ENCODE peak calls at places on chromosomes 5 and 9, in five cellular contexts. One of them, this sample, is unnamed.
A peak's percentile ranks its signal among the peaks of the same experiment; 100 is the strongest.

GRCh38 chr5:128349044-128349629 is 188.9 kb downstream of the FBN2 start:
- DNase-seq in fibroblast of lung: peak; percentile 31
- DNase-seq in stimulated activated CD4-positive, alpha-beta T cell treated with anti-CD3 and anti-CD28 coated beads, Interleukin-2, amount 100 ng/mL, for 24 hours: no peak
- DNase-seq in activated CD8-positive, alpha-beta memory T cell treated with anti-CD3 and anti-CD28 coated beads, Interleukin-2, amount 10 ng/mL, durations not matched to agents 7 days and 5 days: no peak
- DNase-seq in Right ventricle myocardium superior: no peak
- DNase-seq in this sample: no peak

GRCh38 chr5:59346987-59347386 is 546.5 kb downstream of the PDE4D start:
- DNase-seq in stimulated activated CD4-positive, alpha-beta T cell treated with anti-CD3 and anti-CD28 coated beads, Interleukin-2, amount 100 ng/mL, for 24 hours: no peak
- DNase-seq in activated CD8-positive, alpha-beta memory T cell treated with anti-CD3 and anti-CD28 coated beads, Interleukin-2, amount 10 ng/mL, durations not matched to agents 7 days and 5 days: no peak
- DNase-seq in Right ventricle myocardium superior: no peak
- DNase-seq in fibroblast of lung: peak; percentile 53
- DNase-seq in this sample: no peak

GRCh38 chr9:82208741-82209450 is 220.3 kb downstream of the SPATA31D1 start:
- DNase-seq in stimulated activated CD4-positive, alpha-beta T cell treated with anti-CD3 and anti-CD28 coated beads, Interleukin-2, amount 100 ng/mL, for 24 hours: no peak
- DNase-seq in activated CD8-positive, alpha-beta memory T cell treated with anti-CD3 and anti-CD28 coated beads, Interleukin-2, amount 10 ng/mL, durations not matched to agents 7 days and 5 days: no peak
- DNase-seq in Right ventricle myocardium superior: no peak
- DNase-seq in fibroblast of lung: peak; percentile 25
- DNase-seq in this sample: no peak

GRCh38 chr9:96566401-96567202 is 53.0 kb downstream of the CDC14B start:
- DNase-seq in Right ventricle myocardium superior: peak; percentile 88
- DNase-seq in stimulated activated CD4-positive, alpha-beta T cell treated with anti-CD3 and anti-CD28 coated beads, Interleukin-2, amount 100 ng/mL, for 24 hours: peak; percentile 78
- DNase-seq in fibroblast of lung: peak; percentile 43
- DNase-seq in activated CD8-positive, alpha-beta memory T cell treated with anti-CD3 and anti-CD28 coated beads, Interleukin-2, amount 10 ng/mL, durations not matched to agents 7 days and 5 days: peak; percentile 85
- DNase-seq in this sample: peak; percentile 73

GRCh38 chr5:132009706-132010405 is 1.6 kb downstream of the ACSL6 start:
- DNase-seq in Right ventricle myocardium superior: no peak
- DNase-seq in activated CD8-positive, alpha-beta memory T cell treated with anti-CD3 and anti-CD28 coated beads, Interleukin-2, amount 10 ng/mL, durations not matched to agents 7 days and 5 days: peak; percentile 40
- DNase-seq in fibroblast of lung: no peak
- DNase-seq in stimulated activated CD4-positive, alpha-beta T cell treated with anti-CD3 and anti-CD28 coated beads, Interleukin-2, amount 100 ng/mL, for 24 hours: no peak
- DNase-seq in this sample: no peak

GRCh38 chr5:18216016-18216415 is 581.8 kb downstream of the TAF11L14 start:
- DNase-seq in Right ventricle myocardium superior: no peak
- DNase-seq in stimulated activated CD4-positive, alpha-beta T cell treated with anti-CD3 and anti-CD28 coated beads, Interleukin-2, amount 100 ng/mL, for 24 hours: no peak
- DNase-seq in fibroblast of lung: no peak
- DNase-seq in activated CD8-positive, alpha-beta memory T cell treated with anti-CD3 and anti-CD28 coated beads, Interleukin-2, amount 10 ng/mL, durations not matched to agents 7 days and 5 days: no peak
- DNase-seq in this sample: no peak

GRCh38 chr5:79924936-79925893 is 65.8 kb downstream of the MTX3 start:
- DNase-seq in activated CD8-positive, alpha-beta memory T cell treated with anti-CD3 and anti-CD28 coated beads, Interleukin-2, amount 10 ng/mL, durations not matched to agents 7 days and 5 days: peak; percentile 54
- DNase-seq in fibroblast of lung: no peak
- DNase-seq in stimulated activated CD4-positive, alpha-beta T cell treated with anti-CD3 and anti-CD28 coated beads, Interleukin-2, amount 100 ng/mL, for 24 hours: no peak
- DNase-seq in Right ventricle myocardium superior: no peak
- DNase-seq in this sample: no peak

GRCh38 chr5:53037141-53037859 is 48.1 kb downstream of the ITGA2 start:
- DNase-seq in stimulated activated CD4-positive, alpha-beta T cell treated with anti-CD3 and anti-CD28 coated beads, Interleukin-2, amount 100 ng/mL, for 24 hours: no peak
- DNase-seq in fibroblast of lung: peak; percentile 84
- DNase-seq in Right ventricle myocardium superior: no peak
- DNase-seq in activated CD8-positive, alpha-beta memory T cell treated with anti-CD3 and anti-CD28 coated beads, Interleukin-2, amount 10 ng/mL, durations not matched to agents 7 days and 5 days: no peak
- DNase-seq in this sample: no peak

GRCh38 chr9:105413486-105414068 is 34.3 kb upstream of the FSD1L start:
- DNase-seq in stimulated activated CD4-positive, alpha-beta T cell treated with anti-CD3 and anti-CD28 coated beads, Interleukin-2, amount 100 ng/mL, for 24 hours: no peak
- DNase-seq in fibroblast of lung: peak; percentile 31
- DNase-seq in activated CD8-positive, alpha-beta memory T cell treated with anti-CD3 and anti-CD28 coated beads, Interleukin-2, amount 10 ng/mL, durations not matched to agents 7 days and 5 days: no peak
- DNase-seq in Right ventricle myocardium superior: no peak
- DNase-seq in this sample: no peak

GRCh38 chr5:135718151-135718550 is 116.3 kb upstream of the SLC25A48 start:
- DNase-seq in stimulated activated CD4-positive, alpha-beta T cell treated with anti-CD3 and anti-CD28 coated beads, Interleukin-2, amount 100 ng/mL, for 24 hours: no peak
- DNase-seq in fibroblast of lung: peak; percentile 50
- DNase-seq in activated CD8-positive, alpha-beta memory T cell treated with anti-CD3 and anti-CD28 coated beads, Interleukin-2, amount 10 ng/mL, durations not matched to agents 7 days and 5 days: no peak
- DNase-seq in Right ventricle myocardium superior: no peak
- DNase-seq in this sample: no peak

GRCh38 chr5:105101597-105101996 is 1539.0 kb upstream of the NUDT12 start:
- DNase-seq in Right ventricle myocardium superior: no peak
- DNase-seq in fibroblast of lung: peak; percentile 30
- DNase-seq in activated CD8-positive, alpha-beta memory T cell treated with anti-CD3 and anti-CD28 coated beads, Interleukin-2, amount 10 ng/mL, durations not matched to agents 7 days and 5 days: no peak
- DNase-seq in stimulated activated CD4-positive, alpha-beta T cell treated with anti-CD3 and anti-CD28 coated beads, Interleukin-2, amount 100 ng/mL, for 24 hours: no peak
- DNase-seq in this sample: no peak

GRCh38 chr5:76204713-76205112 is 121.5 kb downstream of the SV2C start:
- DNase-seq in stimulated activated CD4-positive, alpha-beta T cell treated with anti-CD3 and anti-CD28 coated beads, Interleukin-2, amount 100 ng/mL, for 24 hours: no peak
- DNase-seq in Right ventricle myocardium superior: no peak
- DNase-seq in fibroblast of lung: no peak
- DNase-seq in activated CD8-positive, alpha-beta memory T cell treated with anti-CD3 and anti-CD28 coated beads, Interleukin-2, amount 10 ng/mL, durations not matched to agents 7 days and 5 days: no peak
- DNase-seq in this sample: no peak

GRCh38 chr5:31815394-31815793 is 176.5 kb downstream of the PDZD2 start:
- DNase-seq in stimulated activated CD4-positive, alpha-beta T cell treated with anti-CD3 and anti-CD28 coated beads, Interleukin-2, amount 100 ng/mL, for 24 hours: no peak
- DNase-seq in Right ventricle myocardium superior: no peak
- DNase-seq in fibroblast of lung: no peak
- DNase-seq in activated CD8-positive, alpha-beta memory T cell treated with anti-CD3 and anti-CD28 coated beads, Interleukin-2, amount 10 ng/mL, durations not matched to agents 7 days and 5 days: no peak
- DNase-seq in this sample: no peak

GRCh38 chr5:74626386-74627222 is 13.9 kb downstream of the ENC1 start:
- DNase-seq in Right ventricle myocardium superior: no peak
- DNase-seq in stimulated activated CD4-positive, alpha-beta T cell treated with anti-CD3 and anti-CD28 coated beads, Interleukin-2, amount 100 ng/mL, for 24 hours: no peak
- DNase-seq in activated CD8-positive, alpha-beta memory T cell treated with anti-CD3 and anti-CD28 coated beads, Interleukin-2, amount 10 ng/mL, durations not matched to agents 7 days and 5 days: no peak
- DNase-seq in fibroblast of lung: peak; percentile 41
- DNase-seq in this sample: peak; percentile 1

GRCh38 chr9:27108981-27109541 is at the start of gene TEK:
- DNase-seq in Right ventricle myocardium superior: no peak
- DNase-seq in fibroblast of lung: peak; percentile 63
- DNase-seq in stimulated activated CD4-positive, alpha-beta T cell treated with anti-CD3 and anti-CD28 coated beads, Interleukin-2, amount 100 ng/mL, for 24 hours: no peak
- DNase-seq in activated CD8-positive, alpha-beta memory T cell treated with anti-CD3 and anti-CD28 coated beads, Interleukin-2, amount 10 ng/mL, durations not matched to agents 7 days and 5 days: no peak
- DNase-seq in this sample: peak; percentile 8

GRCh38 chr5:147369742-147370374 is 135.0 kb downstream of the STK32A start:
- DNase-seq in stimulated activated CD4-positive, alpha-beta T cell treated with anti-CD3 and anti-CD28 coated beads, Interleukin-2, amount 100 ng/mL, for 24 hours: no peak
- DNase-seq in Right ventricle myocardium superior: no peak
- DNase-seq in fibroblast of lung: no peak
- DNase-seq in activated CD8-positive, alpha-beta memory T cell treated with anti-CD3 and anti-CD28 coated beads, Interleukin-2, amount 10 ng/mL, durations not matched to agents 7 days and 5 days: no peak
- DNase-seq in this sample: no peak

GRCh38 chr5:11177993-11178711 is 417.1 kb upstream of the DAP start:
- DNase-seq in activated CD8-positive, alpha-beta memory T cell treated with anti-CD3 and anti-CD28 coated beads, Interleukin-2, amount 10 ng/mL, durations not matched to agents 7 days and 5 days: no peak
- DNase-seq in fibroblast of lung: peak; percentile 10
- DNase-seq in Right ventricle myocardium superior: no peak
- DNase-seq in stimulated activated CD4-positive, alpha-beta T cell treated with anti-CD3 and anti-CD28 coated beads, Interleukin-2, amount 100 ng/mL, for 24 hours: no peak
- DNase-seq in this sample: no peak

GRCh38 chr9:137406876-137407589 is 15.9 kb downstream of the EXD3 start:
- DNase-seq in activated CD8-positive, alpha-beta memory T cell treated with anti-CD3 and anti-CD28 coated beads, Interleukin-2, amount 10 ng/mL, durations not matched to agents 7 days and 5 days: peak; percentile 71
- DNase-seq in stimulated activated CD4-positive, alpha-beta T cell treated with anti-CD3 and anti-CD28 coated beads, Interleukin-2, amount 100 ng/mL, for 24 hours: peak; percentile 67
- DNase-seq in fibroblast of lung: peak; percentile 55
- DNase-seq in Right ventricle myocardium superior: peak; percentile 78
- DNase-seq in this sample: peak; percentile 95

GRCh38 chr9:83299556-83299955 is 236.6 kb upstream of the RASEF start:
- DNase-seq in stimulated activated CD4-positive, alpha-beta T cell treated with anti-CD3 and anti-CD28 coated beads, Interleukin-2, amount 100 ng/mL, for 24 hours: no peak
- DNase-seq in Right ventricle myocardium superior: no peak
- DNase-seq in fibroblast of lung: peak; percentile 38
- DNase-seq in activated CD8-positive, alpha-beta memory T cell treated with anti-CD3 and anti-CD28 coated beads, Interleukin-2, amount 10 ng/mL, durations not matched to agents 7 days and 5 days: no peak
- DNase-seq in this sample: peak; percentile 67

GRCh38 chr5:62779010-62779422 is 200.4 kb downstream of the LRRC70 start:
- DNase-seq in fibroblast of lung: peak; percentile 46
- DNase-seq in stimulated activated CD4-positive, alpha-beta T cell treated with anti-CD3 and anti-CD28 coated beads, Interleukin-2, amount 100 ng/mL, for 24 hours: no peak
- DNase-seq in activated CD8-positive, alpha-beta memory T cell treated with anti-CD3 and anti-CD28 coated beads, Interleukin-2, amount 10 ng/mL, durations not matched to agents 7 days and 5 days: no peak
- DNase-seq in Right ventricle myocardium superior: no peak
- DNase-seq in this sample: peak; percentile 45

GRCh38 chr5:161167001-161167765 is 315.2 kb upstream of the ATP10B start:
- DNase-seq in Right ventricle myocardium superior: no peak
- DNase-seq in fibroblast of lung: no peak
- DNase-seq in activated CD8-positive, alpha-beta memory T cell treated with anti-CD3 and anti-CD28 coated beads, Interleukin-2, amount 10 ng/mL, durations not matched to agents 7 days and 5 days: no peak
- DNase-seq in stimulated activated CD4-positive, alpha-beta T cell treated with anti-CD3 and anti-CD28 coated beads, Interleukin-2, amount 100 ng/mL, for 24 hours: no peak
- DNase-seq in this sample: peak; percentile 19

GRCh38 chr9:35272989-35273388 is 111.2 kb downstream of the UNC13B start:
- DNase-seq in activated CD8-positive, alpha-beta memory T cell treated with anti-CD3 and anti-CD28 coated beads, Interleukin-2, amount 10 ng/mL, durations not matched to agents 7 days and 5 days: no peak
- DNase-seq in stimulated activated CD4-positive, alpha-beta T cell treated with anti-CD3 and anti-CD28 coated beads, Interleukin-2, amount 100 ng/mL, for 24 hours: no peak
- DNase-seq in fibroblast of lung: peak; percentile 81
- DNase-seq in Right ventricle myocardium superior: no peak
- DNase-seq in this sample: no peak

GRCh38 chr5:32526815-32527214 is 58.5 kb upstream of the SUB1 start:
- DNase-seq in Right ventricle myocardium superior: no peak
- DNase-seq in activated CD8-positive, alpha-beta memory T cell treated with anti-CD3 and anti-CD28 coated beads, Interleukin-2, amount 10 ng/mL, durations not matched to agents 7 days and 5 days: no peak
- DNase-seq in fibroblast of lung: no peak
- DNase-seq in stimulated activated CD4-positive, alpha-beta T cell treated with anti-CD3 and anti-CD28 coated beads, Interleukin-2, amount 100 ng/mL, for 24 hours: no peak
- DNase-seq in this sample: no peak

GRCh38 chr5:103138202-103138601 is 18.1 kb downstream of the PPIP5K2 start:
- DNase-seq in fibroblast of lung: no peak
- DNase-seq in stimulated activated CD4-positive, alpha-beta T cell treated with anti-CD3 and anti-CD28 coated beads, Interleukin-2, amount 100 ng/mL, for 24 hours: no peak
- DNase-seq in activated CD8-positive, alpha-beta memory T cell treated with anti-CD3 and anti-CD28 coated beads, Interleukin-2, amount 10 ng/mL, durations not matched to agents 7 days and 5 days: no peak
- DNase-seq in Right ventricle myocardium superior: no peak
- DNase-seq in this sample: no peak

GRCh38 chr9:4114569-4115505 is 185.0 kb downstream of the GLIS3 start:
- DNase-seq in Right ventricle myocardium superior: no peak
- DNase-seq in activated CD8-positive, alpha-beta memory T cell treated with anti-CD3 and anti-CD28 coated beads, Interleukin-2, amount 10 ng/mL, durations not matched to agents 7 days and 5 days: no peak
- DNase-seq in stimulated activated CD4-positive, alpha-beta T cell treated with anti-CD3 and anti-CD28 coated beads, Interleukin-2, amount 100 ng/mL, for 24 hours: no peak
- DNase-seq in fibroblast of lung: peak; percentile 96
- DNase-seq in this sample: no peak

GRCh38 chr5:112735702-112736101 is 2.0 kb upstream of the APC start:
- DNase-seq in Right ventricle myocardium superior: no peak
- DNase-seq in stimulated activated CD4-positive, alpha-beta T cell treated with anti-CD3 and anti-CD28 coated beads, Interleukin-2, amount 100 ng/mL, for 24 hours: no peak
- DNase-seq in activated CD8-positive, alpha-beta memory T cell treated with anti-CD3 and anti-CD28 coated beads, Interleukin-2, amount 10 ng/mL, durations not matched to agents 7 days and 5 days: no peak
- DNase-seq in fibroblast of lung: peak; percentile 71
- DNase-seq in this sample: no peak

GRCh38 chr5:343461-344401 is 22.2 kb downstream of the AHRR start:
- DNase-seq in activated CD8-positive, alpha-beta memory T cell treated with anti-CD3 and anti-CD28 coated beads, Interleukin-2, amount 10 ng/mL, durations not matched to agents 7 days and 5 days: peak; percentile 71
- DNase-seq in stimulated activated CD4-positive, alpha-beta T cell treated with anti-CD3 and anti-CD28 coated beads, Interleukin-2, amount 100 ng/mL, for 24 hours: peak; percentile 51
- DNase-seq in Right ventricle myocardium superior: peak; percentile 67
- DNase-seq in fibroblast of lung: peak; percentile 70
- DNase-seq in this sample: peak; percentile 73